ENCODE peak calls at places on chromosomes 2 and 18, in four cellular contexts. One of them, this sample, is unnamed.

GRCh38 chr2:43331428-43331827 is 105.0 kb upstream of the ZFP36L2 start:
- DNase-seq in H9: no peak
- DNase-seq in mucosa of descending colon: no peak
- DNase-seq in ovary: no peak
- DNase-seq in this sample: no peak

GRCh38 chr18:28269750-28270149 is 92.8 kb upstream of the CDH2 start:
- DNase-seq in H9: no peak
- DNase-seq in mucosa of descending colon: no peak
- DNase-seq in ovary: no peak
- DNase-seq in this sample: no peak

GRCh38 chr2:2875831-2876230 is 501.8 kb downstream of the EIPR1 start:
- DNase-seq in H9: no peak
- DNase-seq in mucosa of descending colon: no peak
- DNase-seq in ovary: no peak
- DNase-seq in this sample: no peak

GRCh38 chr18:6672909-6673308 is 56.6 kb upstream of the ARHGAP28 start:
- DNase-seq in H9: no peak
- DNase-seq in mucosa of descending colon: no peak
- DNase-seq in ovary: no peak
- DNase-seq in this sample: no peak

GRCh38 chr2:16278421-16279200 is 338.3 kb downstream of the MYCN start:
- DNase-seq in H9: no peak
- DNase-seq in mucosa of descending colon: no peak
- DNase-seq in ovary: no peak
- DNase-seq in this sample: no peak

GRCh38 chr2:168727904-168728470 is 74.5 kb upstream of the NOSTRIN start:
- DNase-seq in H9: no peak
- DNase-seq in mucosa of descending colon: no peak
- DNase-seq in ovary: no peak
- DNase-seq in this sample: no peak

GRCh38 chr18:2906522-2907458 is 60.0 kb downstream of the EMILIN2 start:
- DNase-seq in H9: peak; percentile 46
- DNase-seq in mucosa of descending colon: peak; percentile 83
- DNase-seq in ovary: peak; percentile 72
- DNase-seq in this sample: peak; percentile 49

GRCh38 chr2:130744287-130745117 is 10.8 kb upstream of the AMER3 start:
- DNase-seq in H9: peak; percentile 37
- DNase-seq in mucosa of descending colon: peak; percentile 66
- DNase-seq in ovary: no peak
- DNase-seq in this sample: no peak

GRCh38 chr2:198116652-198117175 is 312.3 kb downstream of the PLCL1 start:
- DNase-seq in H9: no peak
- DNase-seq in mucosa of descending colon: no peak
- DNase-seq in ovary: no peak
- DNase-seq in this sample: no peak

GRCh38 chr2:23649819-23650218 is 264.8 kb downstream of the KLHL29 start:
- DNase-seq in H9: no peak
- DNase-seq in mucosa of descending colon: no peak
- DNase-seq in ovary: no peak
- DNase-seq in this sample: no peak

GRCh38 chr2:2646312-2647051 is 315.4 kb upstream of the MYT1L start:
- DNase-seq in H9: no peak
- DNase-seq in mucosa of descending colon: no peak
- DNase-seq in ovary: no peak
- DNase-seq in this sample: peak; percentile 82

GRCh38 chr2:45575881-45576280 is 35.2 kb downstream of the SRBD1 start:
- DNase-seq in H9: no peak
- DNase-seq in mucosa of descending colon: no peak
- DNase-seq in ovary: no peak
- DNase-seq in this sample: no peak

GRCh38 chr18:25843791-25844190 is 246.6 kb downstream of the SS18 start:
- DNase-seq in H9: no peak
- DNase-seq in mucosa of descending colon: no peak
- DNase-seq in ovary: no peak
- DNase-seq in this sample: no peak

GRCh38 chr2:68726608-68727367 is 7.8 kb upstream of the ARHGAP25 start:
- DNase-seq in H9: no peak
- DNase-seq in mucosa of descending colon: no peak
- DNase-seq in ovary: no peak
- DNase-seq in this sample: peak; percentile 84

GRCh38 chr2:231395188-231396057 is at the start of gene B3GNT7:
- DNase-seq in H9: no peak
- DNase-seq in mucosa of descending colon: peak; percentile 83
- DNase-seq in ovary: peak; percentile 64
- DNase-seq in this sample: no peak
- H3K4me1 ChIP-seq in H9: no peaks in the 10 kb centered on the region
- H3K4me1 ChIP-seq in mucosa of descending colon: peaks cover 26% of the 10 kb centered on the region
- H3K4me1 ChIP-seq in ovary: peaks cover 13% of the 10 kb centered on the region
- H3K4me1 ChIP-seq in this sample: no peaks in the 10 kb centered on the region

GRCh38 chr2:20603791-20604190 is 47.1 kb downstream of the HS1BP3 start:
- DNase-seq in H9: no peak
- DNase-seq in mucosa of descending colon: no peak
- DNase-seq in ovary: peak; percentile 32
- DNase-seq in this sample: no peak

GRCh38 chr2:20599001-20599600 is 51.8 kb downstream of the HS1BP3 start:
- DNase-seq in H9: no peak
- DNase-seq in mucosa of descending colon: no peak
- DNase-seq in ovary: peak; percentile 50
- DNase-seq in this sample: no peak

GRCh38 chr2:20599861-20600461 is 50.9 kb downstream of the HS1BP3 start:
- DNase-seq in H9: no peak
- DNase-seq in mucosa of descending colon: no peak
- DNase-seq in ovary: peak; percentile 31
- DNase-seq in this sample: no peak

GRCh38 chr2:20602803-20603202 is 48.1 kb downstream of the HS1BP3 start:
- DNase-seq in H9: no peak
- DNase-seq in mucosa of descending colon: no peak
- DNase-seq in ovary: no peak
- DNase-seq in this sample: no peak

GRCh38 chr2:20600756-20601325 is 50.1 kb downstream of the HS1BP3 start:
- DNase-seq in H9: no peak
- DNase-seq in mucosa of descending colon: no peak
- DNase-seq in ovary: no peak
- DNase-seq in this sample: no peak
- H3K4me1 ChIP-seq in H9: no peaks in the 10 kb centered on the region
- H3K4me1 ChIP-seq in mucosa of descending colon: no peaks in the 10 kb centered on the region
- H3K4me1 ChIP-seq in ovary: peaks cover 23% of the 10 kb centered on the region
- H3K4me1 ChIP-seq in this sample: no peaks in the 10 kb centered on the region

GRCh38 chr2:240992572-240993291 is 5.7 kb upstream of the SNED1 start:
- DNase-seq in H9: peak; percentile 20
- DNase-seq in mucosa of descending colon: peak; percentile 20
- DNase-seq in ovary: peak; percentile 48
- DNase-seq in this sample: no peak
- H3K4me1 ChIP-seq in H9: no peaks in the 10 kb centered on the region
- H3K4me1 ChIP-seq in mucosa of descending colon: peaks cover 2% of the 10 kb centered on the region
- H3K4me1 ChIP-seq in ovary: peaks cover 44% of the 10 kb centered on the region
- H3K4me1 ChIP-seq in this sample: no peaks in the 10 kb centered on the region

GRCh38 chr2:160402498-160402897 is 91.1 kb downstream of the RBMS1 start:
- DNase-seq in H9: no peak
- DNase-seq in mucosa of descending colon: no peak
- DNase-seq in ovary: no peak
- DNase-seq in this sample: no peak
- H3K4me1 ChIP-seq in H9: peaks cover 9% of the 10 kb centered on the region
- H3K4me1 ChIP-seq in mucosa of descending colon: no peaks in the 10 kb centered on the region
- H3K4me1 ChIP-seq in ovary: peaks cover 12% of the 10 kb centered on the region
- H3K4me1 ChIP-seq in this sample: peaks cover 37% of the 10 kb centered on the region